ENCODE peak calls at places on chromosomes 16 and 17, in eight cellular contexts. G is AG04450, E is dorsolateral prefrontal cortex, U is small intestine, Y is A549, S is cardiac muscle cell, D is heart right ventricle, J is tibial nerve. T is an unnamed sample.

GRCh38 chr17:51259574-51260236 is at the start of gene MBTD1:
- DNase-seq in G (peak), E (peak), U (peak), Y (peak), S (peak), D (peak), J (peak), T (peak)

GRCh38 chr16:47431960-47432359 is 28.9 kb downstream of the ITFG1 start:
- DNase-seq in G (no peak), E (no peak), U (no peak), Y (no peak), S (no peak), D (no peak), J (no peak), T (no peak)

GRCh38 chr17:80348551-80349436 is 66.2 kb upstream of the ENDOV start:
- DNase-seq in G (no peak), E (no peak), U (no peak), Y (no peak), S (no peak), D (no peak), J (no peak), T (peak)

GRCh38 chr17:27438631-27439030 is 17.6 kb upstream of the KSR1 start:
- DNase-seq in G (no peak), E (peak), U (no peak), Y (no peak), S (peak), D (no peak), J (no peak), T (no peak)

GRCh38 chr17:8651013-8651412 is 20.5 kb upstream of the MYH10 start:
- DNase-seq in G (no peak), E (no peak), U (no peak), Y (no peak), S (no peak), D (no peak), J (no peak), T (no peak)

GRCh38 chr16:8644151-8644512 is 22.6 kb downstream of the METTL22 start:
- DNase-seq in G (no peak), E (no peak), U (no peak), Y (no peak), S (no peak), D (no peak), J (no peak), T (no peak)

GRCh38 chr16:29742683-29743275 is 3.0 kb downstream of the C16orf54 start:
- DNase-seq in G (no peak), E (no peak), U (no peak), Y (no peak), S (no peak), D (no peak), J (no peak), T (no peak)

GRCh38 chr17:40547079-40547784 is 18.0 kb downstream of the CCR7 start:
- DNase-seq in G (no peak), E (no peak), U (no peak), Y (no peak), S (no peak), D (no peak), J (no peak), T (peak)

GRCh38 chr17:41863074-41863843 is 2.0 kb downstream of the KLHL11 start:
- DNase-seq in G (no peak), E (no peak), U (no peak), Y (no peak), S (no peak), D (no peak), J (no peak), T (no peak)

GRCh38 chr17:20908373-20909273 is 134.2 kb downstream of the USP22 start:
- DNase-seq in G (no peak), E (peak), U (peak), Y (peak), S (peak), D (peak), J (peak), T (peak)

GRCh38 chr16:89268987-89269735 is 51.7 kb downstream of the ZNF778 start:
- DNase-seq in G (no peak), E (no peak), U (peak), Y (no peak), S (peak), D (no peak), J (peak), T (no peak)

GRCh38 chr16:84461029-84461415 is 43.4 kb downstream of the MEAK7 start:
- DNase-seq in G (no peak), E (peak), U (no peak), Y (no peak), S (no peak), D (no peak), J (no peak), T (no peak)

GRCh38 chr17:72523491-72523890 is 402.7 kb downstream of the SOX9 start:
- DNase-seq in G (no peak), E (no peak), U (no peak), Y (no peak), S (no peak), D (no peak), J (no peak), T (no peak)

GRCh38 chr17:6439951-6440350 is 4.3 kb upstream of the PIMREG start:
- DNase-seq in G (no peak), E (no peak), U (no peak), Y (no peak), S (no peak), D (no peak), J (no peak), T (no peak)

GRCh38 chr17:29251969-29252866 is 5.6 kb downstream of the CRYBA1 start:
- DNase-seq in G (no peak), E (no peak), U (no peak), Y (peak), S (peak), D (no peak), J (no peak), T (no peak)

GRCh38 chr16:47699090-47699489 is 238.0 kb downstream of the PHKB start:
- DNase-seq in G (no peak), E (no peak), U (no peak), Y (no peak), S (no peak), D (no peak), J (peak), T (no peak)

GRCh38 chr16:88977845-88978607 is 1.0 kb upstream of the CBFA2T3 start:
- DNase-seq in G (no peak), E (no peak), U (no peak), Y (no peak), S (no peak), D (no peak), J (no peak), T (no peak)

GRCh38 chr16:23608194-23608593 is 12.1 kb upstream of the NDUFAB1 start:
- DNase-seq in G (peak), E (no peak), U (no peak), Y (no peak), S (peak), D (peak), J (no peak), T (no peak)

GRCh38 chr17:61407211-61407911 is 7.7 kb downstream of the TBX2 start:
- DNase-seq in G (no peak), E (no peak), U (no peak), Y (no peak), S (no peak), D (no peak), J (no peak), T (no peak)

GRCh38 chr16:11100239-11100750 is 155.7 kb downstream of the SOCS1 start:
- DNase-seq in G (peak), E (no peak), U (peak), Y (no peak), S (peak), D (peak), J (peak), T (no peak)

GRCh38 chr17:74182041-74182783 is 21.3 kb upstream of the RPL38 start:
- DNase-seq in G (no peak), E (no peak), U (no peak), Y (no peak), S (no peak), D (no peak), J (no peak), T (no peak)

GRCh38 chr16:12082207-12082606 is 105.7 kb downstream of the SNX29 start:
- DNase-seq in G (no peak), E (peak), U (no peak), Y (no peak), S (no peak), D (no peak), J (no peak), T (peak)

GRCh38 chr17:73325527-73325842 is 13.7 kb upstream of the CDC42EP4 start:
- DNase-seq in G (no peak), E (no peak), U (no peak), Y (no peak), S (peak), D (no peak), J (peak), T (no peak)

GRCh38 chr17:5097101-5097834 is 14.4 kb downstream of the ZNF232 start:
- DNase-seq in G (no peak), E (no peak), U (no peak), Y (no peak), S (no peak), D (peak), J (peak), T (peak)

DNA sequence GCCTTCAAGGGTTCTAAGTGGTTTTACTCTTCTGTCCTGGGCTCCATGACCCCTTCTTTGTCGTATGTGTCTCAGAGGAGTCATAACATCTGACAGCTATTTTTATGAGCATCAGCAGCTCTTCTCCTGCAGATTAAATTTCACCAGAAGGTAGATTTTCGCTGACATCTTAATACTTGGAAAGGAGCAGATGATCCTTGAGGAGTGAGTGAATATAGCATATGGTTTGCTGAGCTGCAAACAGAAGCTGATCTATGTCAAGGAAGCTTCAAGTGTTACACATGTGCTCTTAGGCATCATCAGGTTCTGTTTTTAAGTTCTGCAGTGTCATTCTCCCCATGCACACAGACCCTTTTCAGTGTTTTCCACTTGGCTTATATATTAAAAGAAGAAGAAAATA is 49.2 kb upstream of the MYH2 start:
- DNase-seq in G (no peak), E (no peak), U (no peak), Y (no peak), S (no peak), D (no peak), J (no peak), T (no peak)
- H3K27ac ChIP-seq in G (no peak), E (no peak), U (no peak), Y (no peak), S (no peak), D (no peak), J (no peak), T (no peak)

GRCh38 chr17:978110-979093 is 1.2 kb downstream of the NXN start:
- DNase-seq in G (no peak), E (no peak), U (no peak), Y (no peak), S (peak), D (peak), J (no peak), T (no peak)
- H3K27ac ChIP-seq in G (peak), E (no peak), U (peak), Y (peak), S (peak), D (peak), J (no peak), T (no peak)

DNA sequence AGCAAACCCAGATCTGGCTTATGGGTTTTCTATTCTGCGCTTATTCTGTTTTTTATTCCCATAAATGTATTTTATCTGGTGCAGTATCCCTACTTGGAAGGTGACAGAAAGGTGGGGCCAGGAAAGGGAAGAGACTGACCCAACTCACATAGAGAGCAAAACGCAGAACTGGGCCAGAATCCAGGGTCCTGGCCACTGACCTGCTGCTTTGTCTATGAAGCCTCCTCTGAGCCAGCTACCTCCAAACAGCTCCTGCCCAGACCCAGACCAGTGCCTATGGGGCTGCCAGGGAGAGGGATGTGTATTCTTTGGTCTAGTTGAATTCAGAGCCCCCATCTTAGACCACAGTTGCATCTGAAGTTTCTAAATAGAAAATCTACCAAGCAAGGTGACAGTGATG is 36.4 kb upstream of the CES5A start:
- DNase-seq in G (no peak), E (no peak), U (no peak), Y (no peak), S (no peak), D (no peak), J (no peak), T (no peak)
- H3K27ac ChIP-seq in G (no peak), E (peak), U (no peak), Y (no peak), S (no peak), D (no peak), J (no peak), T (no peak)

GRCh38 chr17:17241656-17242055 is 4.7 kb upstream of the FLCN start:
- DNase-seq in G (no peak), E (no peak), U (no peak), Y (no peak), S (no peak), D (no peak), J (no peak), T (no peak)
- H3K27ac ChIP-seq in G (no peak), E (no peak), U (no peak), Y (no peak), S (no peak), D (no peak), J (no peak), T (no peak)